ENCODE peak calls at places on chromosomes 13 and 19, in ten cellular contexts. U is ovary; X is tibial nerve; I is tibial artery; B is effector memory CD4-positive, alpha-beta T cell; V is heart right ventricle; J is left ventricle myocardium inferior; Y is astrocyte; W is cardiac muscle cell; E is DND-41. G is an unnamed sample.

GRCh38 chr19:32363175-32363574 is 17.8 kb downstream of the ZNF507 start:
- DNase-seq in J (no peak), I (no peak), W (peak; percentile 75), Y (no peak), B (no peak), X (no peak), E (no peak), U (no peak), V (no peak), G (no peak)

GRCh38 chr13:54536112-54536511 is 1507.5 kb downstream of the OLFM4 start:
- DNase-seq in U (no peak), W (no peak), J (no peak), Y (no peak), E (no peak), V (no peak), I (no peak), X (no peak), B (no peak), G (no peak)

GRCh38 chr19:13906525-13906904 is 514 bp downstream of the CC2D1A start:
- DNase-seq in J (no peak), U (no peak), X (no peak), I (no peak), W (no peak), Y (no peak), V (no peak), E (peak; percentile 28), B (no peak), G (no peak)

GRCh38 chr13:42215578-42216421 is 56.2 kb upstream of the AKAP11 start:
- DNase-seq in Y (peak; percentile 23), V (no peak), W (peak; percentile 55), U (no peak), J (no peak), X (peak; percentile 7), I (no peak), B (no peak), E (peak; percentile 36), G (no peak)

GRCh38 chr13:92823059-92823458 is 403.5 kb upstream of the GPC6 start:
- DNase-seq in J (no peak), E (no peak), B (no peak), Y (no peak), V (no peak), X (no peak), U (no peak), I (no peak), W (no peak), G (no peak)

GRCh38 chr19:13689050-13689449 is 75.3 kb upstream of the MRI1 start:
- DNase-seq in E (peak; percentile 36), V (no peak), U (no peak), Y (peak; percentile 10), B (no peak), X (no peak), W (peak; percentile 41), I (no peak), J (no peak), G (no peak)

GRCh38 chr19:3387645-3388589 is 21.5 kb downstream of the NFIC start:
- DNase-seq in Y (no peak), U (peak; percentile 88), V (peak; percentile 88), I (peak; percentile 85), E (no peak), J (peak; percentile 87), W (peak; percentile 52), B (no peak), X (peak; percentile 61), G (peak; percentile 96)

GRCh38 chr19:50658438-50659317 is 9.4 kb downstream of the C19orf81 start:
- DNase-seq in V (peak; percentile 68), Y (no peak), J (peak; percentile 51), W (peak; percentile 91), U (peak; percentile 66), I (peak; percentile 30), E (peak; percentile 79), X (peak; percentile 16), B (no peak), G (peak; percentile 82)

GRCh38 chr13:110415669-110416068 is 108.6 kb downstream of the COL4A2 start:
- DNase-seq in E (no peak), U (no peak), I (no peak), J (no peak), X (no peak), Y (no peak), W (no peak), V (no peak), B (no peak), G (no peak)

GRCh38 chr19:400976-401835 is 7.7 kb downstream of the C2CD4C start:
- DNase-seq in E (no peak), V (no peak), W (no peak), U (peak; percentile 21), J (no peak), I (no peak), Y (no peak), B (no peak), X (no peak), G (peak; percentile 32)

GRCh38 chr13:75124415-75124814 is 357.6 kb downstream of the TBC1D4 start:
- DNase-seq in Y (no peak), U (no peak), I (no peak), X (no peak), J (no peak), W (no peak), E (no peak), B (no peak), V (no peak), G (no peak)

GRCh38 chr19:38561658-38562057 is 56.1 kb downstream of the MAP4K1 start:
- DNase-seq in I (no peak), W (no peak), J (no peak), E (no peak), V (no peak), Y (no peak), B (no peak), U (no peak), X (no peak), G (no peak)

GRCh38 chr13:51524846-51525566 is 59.3 kb upstream of the WDFY2 start:
- DNase-seq in X (no peak), J (no peak), U (no peak), V (no peak), B (no peak), E (no peak), W (peak; percentile 44), Y (peak; percentile 72), I (no peak), G (no peak)

GRCh38 chr13:65660696-65661095 is 1569.4 kb downstream of the PCDH9 start:
- DNase-seq in I (no peak), X (no peak), U (no peak), V (no peak), E (no peak), Y (no peak), B (no peak), J (no peak), W (no peak), G (no peak)

DNA sequence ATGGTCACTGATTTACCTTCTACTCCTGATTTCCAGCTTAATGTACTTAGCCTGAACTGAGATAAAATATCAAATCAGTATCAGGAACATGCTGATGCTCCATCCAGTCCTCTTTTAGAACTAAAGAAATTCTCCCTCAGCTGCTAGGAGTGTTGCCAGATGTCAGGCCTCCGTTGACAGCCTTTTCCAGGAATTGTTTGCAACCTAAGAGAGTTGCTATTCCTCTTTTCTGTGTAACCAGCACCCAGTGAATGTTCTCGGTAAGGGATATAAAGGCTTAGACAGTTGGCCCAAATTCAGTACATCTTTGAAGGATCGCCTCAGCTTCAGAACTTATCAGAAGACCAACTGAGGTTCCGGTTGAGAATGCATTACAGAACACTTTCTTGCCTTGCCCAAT is 559.0 kb downstream of the PCDH17 start:
- DNase-seq in W (no peak), I (no peak), Y (no peak), J (no peak), B (no peak), E (no peak), X (no peak), U (no peak), V (no peak), G (no peak)
- H3K27me3 ChIP-seq in W (no peaks in the 10 kb centered on the region), I (no peaks in the 10 kb centered on the region), Y (no peaks in the 10 kb centered on the region), J (no peaks in the 10 kb centered on the region), B (no peaks in the 10 kb centered on the region), E (no peaks in the 10 kb centered on the region), X (no peaks in the 10 kb centered on the region), U (no peaks in the 10 kb centered on the region), V (no peaks in the 10 kb centered on the region), G (no peaks in the 10 kb centered on the region)

GRCh38 chr19:8926341-8926740 is 83.9 kb downstream of the MUC16 start:
- DNase-seq in V (no peak), U (no peak), X (no peak), Y (no peak), J (no peak), I (no peak), E (no peak), W (no peak), B (no peak), G (no peak)

GRCh38 chr19:8924283-8924682 is 85.9 kb downstream of the MUC16 start:
- DNase-seq in I (no peak), J (no peak), E (no peak), X (no peak), V (no peak), W (no peak), Y (no peak), B (no peak), U (no peak), G (no peak)

GRCh38 chr19:8922591-8922990 is 87.6 kb downstream of the MUC16 start:
- DNase-seq in X (no peak), W (no peak), B (no peak), Y (no peak), U (no peak), I (no peak), E (peak; percentile 9), V (no peak), J (no peak), G (no peak)
- H3K9me3 ChIP-seq in X (peaks cover 8% of the 10 kb centered on the region), W (no peaks in the 10 kb centered on the region), B (no peaks in the 10 kb centered on the region), Y (peaks cover 6% of the 10 kb centered on the region), U (no peaks in the 10 kb centered on the region), I (no peaks in the 10 kb centered on the region), E (no peaks in the 10 kb centered on the region), V (no peaks in the 10 kb centered on the region), J (no peaks in the 10 kb centered on the region), G (no peaks in the 10 kb centered on the region)

DNA sequence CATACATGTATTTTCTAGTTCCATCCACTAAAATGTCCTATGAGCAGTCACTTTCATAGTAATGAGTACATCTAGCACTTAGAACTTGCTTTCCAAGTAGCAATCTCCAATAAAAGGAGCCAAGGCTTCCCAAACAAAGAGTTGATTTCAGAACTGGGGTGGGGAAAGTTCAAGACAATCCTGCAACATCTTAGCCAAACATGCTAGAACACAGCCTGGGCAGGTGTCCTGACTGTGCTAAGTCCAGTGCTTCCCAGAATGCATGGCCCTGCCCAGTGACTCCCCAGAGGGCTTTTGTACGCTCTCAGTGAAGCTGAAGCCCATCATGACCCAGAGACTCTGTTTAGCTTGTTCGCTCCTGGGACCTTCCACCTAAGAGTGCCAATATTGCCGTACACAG is 106.7 kb upstream of the UBAC2 start:
- DNase-seq in V (no peak), I (no peak), B (no peak), E (no peak), Y (no peak), W (no peak), J (no peak), U (no peak), X (no peak), G (no peak)
- H3K4me3 ChIP-seq in V (no peak overlapping the region), I (no peak overlapping the region), B (no peak overlapping the region), E (no peak overlapping the region), Y (no peak overlapping the region), W (no peak overlapping the region), J (no peak overlapping the region), U (no peak overlapping the region), X (no peak overlapping the region), G (no peak overlapping the region)

DNA sequence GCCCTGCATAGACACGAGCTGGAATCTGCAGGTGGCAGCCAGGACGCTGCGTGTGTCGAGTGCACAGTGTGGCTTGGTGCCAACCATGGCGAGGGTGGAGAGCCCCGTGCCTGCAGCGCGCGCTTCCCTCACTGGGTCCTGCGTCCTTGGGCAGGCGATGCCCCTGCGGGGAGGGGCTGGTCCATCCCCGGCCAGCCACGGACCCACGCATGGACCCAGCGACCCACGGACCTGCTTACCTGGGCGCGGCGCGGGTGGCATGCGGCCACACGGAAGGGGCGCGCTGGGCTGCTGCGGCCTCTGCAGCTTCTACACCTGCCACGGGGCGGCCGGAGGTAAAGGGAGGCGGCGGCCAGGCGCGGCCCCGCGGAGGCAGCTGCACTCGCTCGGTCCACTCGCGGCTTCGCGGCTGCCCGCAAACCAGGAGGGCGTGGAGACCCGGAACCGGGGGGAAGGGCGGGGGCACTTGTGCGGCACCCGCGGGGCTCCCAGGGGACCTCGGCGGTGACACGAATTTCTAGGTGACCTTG is 569 bp upstream of the MCF2L start:
- DNase-seq in U (peak; percentile 69), E (peak; percentile 38), V (peak; percentile 62), Y (no peak), I (no peak), X (no peak), B (peak; percentile 55), W (no peak), J (peak; percentile 55), G (no peak)
- H3K27me3 ChIP-seq in U (no peaks in the 10 kb centered on the region), E (no peaks in the 10 kb centered on the region), V (no peaks in the 10 kb centered on the region), Y (peaks cover 40% of the 10 kb centered on the region), I (no peaks in the 10 kb centered on the region), X (peaks cover 72% of the 10 kb centered on the region), B (no peaks in the 10 kb centered on the region), W (peaks cover 13% of the 10 kb centered on the region), J (peaks cover 25% of the 10 kb centered on the region), G (no peaks in the 10 kb centered on the region)